ENCODE peak calls at places on chromosomes 7 and 10, in eight cellular contexts. S is omental fat pad, P is NCI-H1417, B is NCI-H1105, C is neural crest cell, T is fibroblast of lung, O is cardiac septum, M is GM12891. W is an unnamed sample.

GRCh38 chr7:762891-763290 is 35.8 kb upstream of the PRKAR1B start:
- DNase-seq in S (no peak), P (peak; percentile 12), B (no peak), C (no peak), T (no peak), O (no peak), M (no peak), W (no peak)

GRCh38 chr7:148882192-148882591 is 1.9 kb downstream of the EZH2 start:
- DNase-seq in S (no peak), P (no peak), B (no peak), C (no peak), T (no peak), O (no peak), M (no peak), W (no peak)

GRCh38 chr10:29208816-29209215 is 80.1 kb upstream of the LYZL1 start:
- DNase-seq in S (no peak), P (no peak), B (no peak), C (no peak), T (no peak), O (no peak), M (no peak), W (no peak)

GRCh38 chr10:3914702-3915101 is 129.7 kb upstream of the KLF6 start:
- DNase-seq in S (no peak), P (no peak), B (no peak), C (no peak), T (no peak), O (no peak), M (no peak), W (no peak)

GRCh38 chr7:122887198-122887597 is 938 bp upstream of the CADPS2 start:
- DNase-seq in S (peak; percentile 32), P (peak; percentile 80), B (no peak), C (peak; percentile 41), T (peak; percentile 76), O (peak; percentile 77), M (no peak), W (peak; percentile 64)

GRCh38 chr7:75599244-75599771 is 107.2 kb downstream of the SPDYE5 start:
- DNase-seq in S (no peak), P (peak; percentile 92), B (peak; percentile 93), C (peak; percentile 58), T (no peak), O (no peak), M (no peak), W (no peak)

GRCh38 chr7:66429498-66430163 is 199.1 kb upstream of the KCTD7 start:
- DNase-seq in S (no peak), P (no peak), B (no peak), C (no peak), T (no peak), O (no peak), M (no peak), W (no peak)

GRCh38 chr7:42068554-42069280 is 168.3 kb downstream of the GLI3 start:
- DNase-seq in S (no peak), P (no peak), B (no peak), C (peak; percentile 42), T (no peak), O (no peak), M (no peak), W (no peak)

GRCh38 chr10:104040382-104040781 is 45.3 kb downstream of the COL17A1 start:
- DNase-seq in S (no peak), P (no peak), B (no peak), C (no peak), T (no peak), O (no peak), M (no peak), W (no peak)

GRCh38 chr7:51055039-51055840 is 261.4 kb downstream of the COBL start:
- DNase-seq in S (no peak), P (no peak), B (no peak), C (no peak), T (no peak), O (no peak), M (no peak), W (no peak)

W was measured in NCI-H748 treated with DMSO at 0.1 percent for 48 hours.